ENCODE peak calls at places on chromosomes 16 and 17, in five cellular contexts. E, U, B, T and F are unnamed samples.

GRCh38 chr17:81402530-81402941 is 7.3 kb downstream of the BAHCC1 start:
- DNase-seq in B (no peak), U (no peak), E (no peak), T (no peak), F (no peak)

GRCh38 chr16:22189473-22190168 is 16.5 kb upstream of the EEF2K start:
- DNase-seq in B (no peak), E (no peak), T (no peak), U (peak; percentile 53), F (no peak)

GRCh38 chr16:13611596-13611995 is 308.4 kb upstream of the ERCC4 start:
- DNase-seq in U (no peak), E (no peak), B (no peak), T (no peak), F (no peak)

GRCh38 chr17:38628441-38628840 is 22.7 kb upstream of the SRCIN1 start:
- DNase-seq in T (peak; percentile 69), E (no peak), B (peak; percentile 87), U (no peak), F (no peak)

GRCh38 chr17:10337976-10338375 is 34.8 kb downstream of the MYH13 start:
- DNase-seq in E (no peak), U (no peak), T (no peak), B (no peak), F (no peak)

GRCh38 chr16:85968041-85968920 is 69.3 kb downstream of the IRF8 start:
- DNase-seq in E (no peak), B (no peak), U (no peak), T (no peak), F (no peak)

GRCh38 chr16:9206156-9206555 is 114.7 kb downstream of the HAPSTR1 start:
- DNase-seq in E (no peak), B (no peak), T (no peak), U (no peak), F (no peak)

GRCh38 chr16:27228621-27229501 is 25.5 kb downstream of the KDM8 start:
- DNase-seq in U (peak; percentile 50), B (no peak), T (peak; percentile 92), E (no peak), F (no peak)

GRCh38 chr16:78184554-78185183 is 85.2 kb downstream of the WWOX start:
- DNase-seq in E (no peak), B (peak; percentile 26), U (no peak), T (no peak), F (no peak)

GRCh38 chr16:76207270-76207669 is 69.9 kb upstream of the CNTNAP4 start:
- DNase-seq in B (no peak), U (no peak), E (no peak), T (no peak), F (no peak)

GRCh38 chr17:33291248-33292183 is 1.6 kb downstream of the ASIC2 start:
- DNase-seq in E (no peak), T (no peak), U (peak; percentile 30), B (peak; percentile 66), F (no peak)

GRCh38 chr16:1874854-1875253 is 2.9 kb upstream of the MEIOB start:
- DNase-seq in U (no peak), B (no peak), E (no peak), T (no peak), F (no peak)

GRCh38 chr16:4351880-4352279 is 759 bp upstream of the PAM16 start:
- DNase-seq in U (no peak), T (no peak), E (no peak), B (no peak), F (no peak)

GRCh38 chr16:27383511-27384243 is 18.3 kb upstream of the IL21R start:
- DNase-seq in E (peak; percentile 54), U (no peak), B (no peak), T (peak; percentile 64), F (peak; percentile 2)

GRCh38 chr17:77829871-77830799 is 128.4 kb upstream of the TNRC6C start:
- DNase-seq in B (no peak), E (no peak), U (no peak), T (peak; percentile 15), F (no peak)

GRCh38 chr16:4049031-4049430 is 67.2 kb downstream of the ADCY9 start:
- DNase-seq in T (no peak), U (no peak), B (no peak), E (no peak), F (no peak)

GRCh38 chr17:57697891-57698708 is 47.0 kb downstream of the CCDC182 start:
- DNase-seq in E (peak; percentile 9), U (no peak), B (no peak), T (peak; percentile 84), F (no peak)

GRCh38 chr16:11374255-11374654 is 29.0 kb downstream of the RMI2 start:
- DNase-seq in B (no peak), U (no peak), T (no peak), E (no peak), F (no peak)

GRCh38 chr16:23149267-23149992 is at the start of gene USP31:
- DNase-seq in T (peak; percentile 96), B (peak; percentile 97), U (peak; percentile 94), E (peak; percentile 92), F (peak; percentile 86)

GRCh38 chr16:88974641-88975215 is 2.3 kb downstream of the CBFA2T3 start:
- DNase-seq in U (no peak), T (peak; percentile 69), E (peak; percentile 38), B (no peak), F (no peak)

GRCh38 chr17:1905190-1905919 is 75.5 kb downstream of the RPA1 start:
- DNase-seq in B (no peak), E (no peak), T (no peak), U (no peak), F (no peak)

GRCh38 chr16:85080923-85081498 is 31.3 kb downstream of the CIBAR2 start:
- DNase-seq in E (no peak), T (no peak), U (no peak), B (no peak), F (no peak)

GRCh38 chr17:40596261-40596919 is 31.1 kb upstream of the CCR7 start:
- DNase-seq in T (peak; percentile 32), E (peak; percentile 75), U (no peak), B (peak; percentile 98), F (no peak)

GRCh38 chr17:36505171-36505570 is 18.7 kb downstream of the ZNHIT3 start:
- DNase-seq in B (no peak), U (no peak), E (no peak), T (no peak), F (no peak)

GRCh38 chr16:48596326-48596725 is 13.7 kb downstream of the N4BP1 start:
- DNase-seq in B (no peak), E (no peak), T (no peak), U (no peak), F (no peak)

GRCh38 chr16:84044108-84044488 is 1.5 kb upstream of the SLC38A8 start:
- DNase-seq in U (no peak), E (no peak), B (peak; percentile 53), T (peak; percentile 55), F (no peak)

GRCh38 chr16:51151951-51152663 is 1.0 kb upstream of the SALL1 start:
- DNase-seq in B (peak; percentile 16), T (no peak), U (no peak), E (no peak), F (no peak)
- TF ChIP-seq CTCF in B (no peak), T (no peak), U (no peak), E (no peak), F (no peak)

GRCh38 chr17:27949304-27949703 is 56.1 kb upstream of the LYRM9 start:
- DNase-seq in U (no peak), B (no peak), E (no peak), T (no peak), F (no peak)
- TF ChIP-seq CTCF in U (no peak), B (no peak), E (no peak), T (no peak), F (no peak)

GRCh38 chr17:80284631-80285030 is 24.0 kb downstream of the RNF213 start:
- DNase-seq in E (no peak), T (peak; percentile 59), U (no peak), B (peak; percentile 46), F (no peak)
- TF ChIP-seq CTCF in E (no peak), T (peak; percentile 25), U (no peak), B (no peak), F (no peak)

DNA sequence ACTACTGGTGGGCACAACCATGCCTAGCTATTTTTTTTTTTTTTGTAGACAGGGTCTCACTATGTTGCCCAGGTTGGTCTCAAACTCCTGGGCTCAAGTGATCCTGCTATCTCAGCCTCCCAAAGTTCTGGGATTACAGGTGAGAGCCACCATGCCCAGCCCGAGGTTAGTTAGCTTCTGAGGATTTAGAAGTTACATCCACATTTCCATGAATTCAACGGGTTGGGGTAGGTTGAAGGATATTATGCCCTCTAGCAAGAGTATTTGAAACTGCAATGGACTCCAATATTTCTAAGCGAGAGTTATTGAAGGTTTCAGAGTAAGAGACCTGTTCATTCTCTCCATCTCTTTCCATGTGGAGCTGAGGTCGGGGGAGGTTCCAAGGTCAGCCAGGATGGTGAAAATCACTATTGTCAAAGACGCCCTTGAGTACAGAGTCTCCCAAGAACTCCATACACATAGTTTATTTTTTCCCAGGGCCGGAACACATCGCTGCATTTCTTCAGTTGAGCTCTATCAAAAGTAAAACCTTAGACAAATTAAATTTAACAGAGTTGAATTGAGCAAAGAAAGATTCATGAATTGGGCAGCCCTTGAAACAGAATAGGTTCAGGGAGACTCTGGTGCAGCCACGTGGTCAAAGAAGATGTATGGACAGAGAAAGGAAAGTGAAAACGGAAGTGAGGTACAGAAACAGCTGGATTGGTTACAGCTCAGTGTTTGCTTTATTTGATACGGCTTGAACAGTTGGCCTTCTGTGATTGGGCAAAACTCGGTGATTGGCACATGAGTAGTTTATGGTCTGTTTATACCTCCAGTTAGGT is 19.0 kb upstream of the ITPRIPL2 start:
- DNase-seq in T (peak; percentile 22), U (no peak), B (peak; percentile 91), E (no peak), F (no peak)
- TF ChIP-seq CTCF in T (no peak), U (no peak), B (peak; percentile 50), E (no peak), F (no peak)

GRCh38 chr17:69050999-69051775 is 9.5 kb downstream of the ABCA9 start:
- DNase-seq in T (no peak), E (no peak), B (no peak), U (no peak), F (no peak)
- TF ChIP-seq CTCF in T (no peak), E (no peak), B (no peak), U (no peak), F (no peak)

GRCh38 chr17:55582910-55583309 is 71.7 kb upstream of the SMIM36 start:
- DNase-seq in T (no peak), E (no peak), U (no peak), B (no peak), F (no peak)

GRCh38 chr17:55587608-55588139 is 76.4 kb upstream of the SMIM36 start:
- DNase-seq in U (no peak), T (no peak), B (no peak), E (no peak), F (no peak)

GRCh38 chr17:55584055-55584685 is 72.9 kb upstream of the SMIM36 start:
- DNase-seq in E (no peak), T (peak; percentile 31), U (no peak), B (peak; percentile 63), F (no peak)

GRCh38 chr17:55584861-55585260 is 73.6 kb upstream of the SMIM36 start:
- DNase-seq in E (no peak), T (no peak), U (no peak), B (no peak), F (no peak)

DNA sequence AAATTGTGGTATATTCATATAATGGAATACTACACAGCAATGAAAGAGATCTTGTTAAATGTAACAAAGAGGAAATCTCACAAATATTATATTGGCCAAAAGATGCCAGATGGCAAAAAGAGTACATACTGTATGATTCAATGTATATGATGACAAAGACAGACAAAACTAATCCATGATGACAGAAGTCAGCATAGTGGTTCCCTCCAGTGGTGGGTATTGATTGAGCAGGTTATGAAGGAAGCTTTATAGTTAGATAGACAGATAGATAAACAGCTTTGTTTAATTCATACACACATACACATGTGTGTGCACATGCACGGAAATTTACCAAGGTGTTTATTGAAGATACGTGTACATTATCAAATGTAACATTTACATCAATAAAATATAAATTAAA is 74.4 kb upstream of the SMIM36 start:
- DNase-seq in U (no peak), E (no peak), B (no peak), T (no peak), F (no peak)
- TF ChIP-seq CTCF in U (no peak), E (no peak), B (no peak), T (no peak), F (no peak)